ENCODE peak calls at places on chromosomes 1 and 21, in four cellular contexts. R is K562, L is GM12878, S is HepG2. W is an unnamed sample.

GRCh38 chr1:228118040-228118439 is 8.9 kb upstream of the MRPL55 start:
- DNase-seq in L (no peak), S (no peak), R (no peak), W (no peak)

GRCh38 chr1:220887202-220887867 is 8.1 kb downstream of the HLX start:
- DNase-seq in L (no peak), R (no peak), S (no peak), W (peak; percentile 73)

GRCh38 chr1:38527373-38527966 is 332.1 kb downstream of the RRAGC start:
- DNase-seq in R (peak; percentile 61), S (no peak), L (peak; percentile 83), W (no peak)

GRCh38 chr1:55275976-55276375 is 60.8 kb upstream of the USP24 start:
- DNase-seq in R (peak; percentile 46), S (no peak), L (no peak), W (no peak)

GRCh38 chr1:42740756-42741580 is 932 bp upstream of the CLDN19 start:
- DNase-seq in L (no peak), R (no peak), S (peak; percentile 44), W (no peak)

GRCh38 chr1:223556414-223557124 is 108.9 kb downstream of the CAPN8 start:
- DNase-seq in L (peak; percentile 59), S (peak; percentile 25), R (peak; percentile 76), W (peak; percentile 93)

GRCh38 chr1:80882552-80882951 is 918.2 kb upstream of the ADGRL2 start:
- DNase-seq in R (no peak), S (peak; percentile 72), L (no peak), W (no peak)

GRCh38 chr1:174206148-174206826 is 47.0 kb downstream of the RABGAP1L start:
- DNase-seq in R (no peak), S (no peak), L (no peak), W (no peak)

GRCh38 chr1:21955474-21956281 is 18.6 kb upstream of the HSPG2 start:
- DNase-seq in L (no peak), S (no peak), R (no peak), W (no peak)

GRCh38 chr1:1926346-1926811 is 7.3 kb upstream of the TMEM52 start:
- DNase-seq in L (no peak), R (no peak), S (no peak), W (no peak)

GRCh38 chr1:228085287-228085926 is 2.9 kb downstream of the ARF1 start:
- DNase-seq in S (peak; percentile 63), L (no peak), R (peak; percentile 51), W (no peak)

GRCh38 chr1:31524196-31524967 is 51.9 kb upstream of the TINAGL1 start:
- DNase-seq in R (no peak), L (no peak), S (no peak), W (no peak)

GRCh38 chr1:33165809-33166208 is 16.0 kb downstream of the TRIM62 start:
- DNase-seq in S (no peak), L (no peak), R (no peak), W (no peak)

GRCh38 chr21:29481641-29482040 is 182.9 kb downstream of the BACH1 start:
- DNase-seq in R (no peak), L (no peak), S (no peak), W (no peak)

GRCh38 chr1:206106328-206107167 is 10.6 kb downstream of the AVPR1B start:
- DNase-seq in S (peak; percentile 52), R (peak; percentile 90), L (peak; percentile 39), W (peak; percentile 91)

GRCh38 chr21:46662367-46662654 is 26.8 kb downstream of the PRMT2 start:
- DNase-seq in L (no peak), S (no peak), R (no peak), W (no peak)

GRCh38 chr1:160911441-160911840 is 26.5 kb upstream of the ITLN1 start:
- DNase-seq in S (no peak), R (peak; percentile 18), L (no peak), W (no peak)

GRCh38 chr1:78831731-78832360 is 174.7 kb downstream of the ADGRL4 start:
- DNase-seq in L (no peak), S (no peak), R (no peak), W (no peak)

GRCh38 chr1:53311104-53311908 is 16.6 kb downstream of the LRP8 start:
- DNase-seq in R (no peak), L (no peak), S (no peak), W (no peak)

GRCh38 chr1:51946300-51946699 is 44.2 kb downstream of the RAB3B start:
- DNase-seq in S (no peak), R (no peak), L (no peak), W (no peak)

GRCh38 chr1:185670187-185670627 is 64.0 kb upstream of the HMCN1 start:
- DNase-seq in L (no peak), S (no peak), R (no peak), W (peak; percentile 62)

GRCh38 chr1:203271018-203271743 is 34.1 kb upstream of the BTG2 start:
- DNase-seq in R (peak; percentile 66), L (no peak), S (no peak), W (peak; percentile 56)

GRCh38 chr1:86104606-86105532 is 51.7 kb downstream of the COL24A1 start:
- DNase-seq in L (no peak), R (no peak), S (no peak), W (no peak)

GRCh38 chr1:59506952-59507351 is 210.1 kb downstream of the FGGY start:
- DNase-seq in R (no peak), S (no peak), L (peak; percentile 38), W (no peak)

GRCh38 chr1:46288485-46289133 is 14.8 kb downstream of the LRRC41 start:
- DNase-seq in L (no peak), R (no peak), S (no peak), W (no peak)

GRCh38 chr1:152013664-152014237 is 20.1 kb upstream of the S100A10 start:
- DNase-seq in L (no peak), S (no peak), R (peak; percentile 56), W (no peak)

GRCh38 chr1:228413241-228414010 is 3.2 kb downstream of the TRIM17 start:
- DNase-seq in S (no peak), R (no peak), L (no peak), W (no peak)

GRCh38 chr1:82931051-82931450 is 1067.9 kb downstream of the TTLL7 start:
- DNase-seq in L (no peak), R (no peak), S (no peak), W (no peak)

GRCh38 chr1:116570358-116571214 is at the start of gene CD58:
- DNase-seq in S (peak; percentile 65), R (peak; percentile 95), L (no peak), W (peak; percentile 86)

GRCh38 chr1:116571215-116571919 is 541 bp upstream of the CD58 start:
- DNase-seq in L (no peak), R (peak; percentile 35), S (no peak), W (no peak)

GRCh38 chr1:116568925-116569490 is 1.8 kb downstream of the CD58 start:
- DNase-seq in L (no peak), S (no peak), R (no peak), W (no peak)

GRCh38 chr1:116567790-116568667 is 2.8 kb downstream of the CD58 start:
- DNase-seq in R (no peak), S (no peak), L (no peak), W (no peak)

DNA sequence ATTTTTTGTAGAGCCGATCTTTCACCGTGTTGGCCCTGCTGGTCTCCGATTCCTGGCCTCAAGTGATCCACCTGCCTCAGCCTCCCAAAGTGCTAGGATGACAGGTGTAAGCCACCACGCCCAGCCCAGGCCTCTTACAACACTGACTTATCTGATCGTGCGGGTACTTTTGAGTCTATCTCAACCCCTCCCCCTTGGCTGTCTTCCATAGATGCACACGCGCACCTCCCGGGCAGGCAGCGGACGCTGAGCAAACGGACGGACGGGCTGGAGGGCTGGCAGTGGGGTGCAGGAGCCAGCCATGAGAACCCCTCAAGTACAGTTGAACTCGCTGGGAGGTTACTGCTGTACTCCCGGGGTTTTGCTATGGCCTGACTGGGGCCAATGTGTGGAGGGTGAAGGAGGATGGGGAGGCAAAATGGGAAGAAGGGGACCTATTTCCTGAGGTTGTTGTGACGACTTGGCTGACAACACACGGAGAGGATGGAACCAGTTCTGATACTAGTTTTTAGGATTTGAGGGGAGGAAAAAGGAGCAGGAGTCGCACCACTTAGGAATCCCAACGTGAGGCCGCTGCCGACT is 959 bp downstream of the CD58 start:
- DNase-seq in S (peak; percentile 50), L (no peak), R (peak; percentile 80), W (no peak)
- TF ChIP-seq HDAC6 in S (no peak), L (no peak), R (no peak), W (no peak)

DNA sequence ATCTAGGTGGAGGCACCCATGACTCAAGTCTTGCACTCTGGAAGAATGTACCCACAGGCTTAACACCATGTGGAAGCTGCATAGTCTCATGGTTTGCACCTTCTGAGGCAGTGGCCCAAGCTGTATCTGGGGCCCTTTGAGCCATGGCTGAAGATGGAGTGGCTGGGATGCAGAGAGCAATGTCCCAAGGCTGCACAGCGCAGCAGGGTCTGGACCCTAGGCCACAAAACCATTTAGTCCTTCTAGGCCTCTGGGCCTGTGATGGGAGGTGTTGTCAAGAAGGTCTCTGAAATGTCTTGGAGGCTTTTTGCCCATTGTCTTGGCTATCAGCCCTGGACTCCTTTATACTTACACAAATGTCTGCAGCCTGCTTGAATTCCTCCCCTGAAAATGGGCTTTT is 21.4 kb upstream of the FCRL3 start:
- DNase-seq in L (no peak), S (no peak), R (no peak), W (no peak)
- H3K9me3 ChIP-seq in L (peaks cover 16% of the 10 kb centered on the region), S (peaks cover 22% of the 10 kb centered on the region), R (no peaks in the 10 kb centered on the region), W (peaks cover 25% of the 10 kb centered on the region)

DNA sequence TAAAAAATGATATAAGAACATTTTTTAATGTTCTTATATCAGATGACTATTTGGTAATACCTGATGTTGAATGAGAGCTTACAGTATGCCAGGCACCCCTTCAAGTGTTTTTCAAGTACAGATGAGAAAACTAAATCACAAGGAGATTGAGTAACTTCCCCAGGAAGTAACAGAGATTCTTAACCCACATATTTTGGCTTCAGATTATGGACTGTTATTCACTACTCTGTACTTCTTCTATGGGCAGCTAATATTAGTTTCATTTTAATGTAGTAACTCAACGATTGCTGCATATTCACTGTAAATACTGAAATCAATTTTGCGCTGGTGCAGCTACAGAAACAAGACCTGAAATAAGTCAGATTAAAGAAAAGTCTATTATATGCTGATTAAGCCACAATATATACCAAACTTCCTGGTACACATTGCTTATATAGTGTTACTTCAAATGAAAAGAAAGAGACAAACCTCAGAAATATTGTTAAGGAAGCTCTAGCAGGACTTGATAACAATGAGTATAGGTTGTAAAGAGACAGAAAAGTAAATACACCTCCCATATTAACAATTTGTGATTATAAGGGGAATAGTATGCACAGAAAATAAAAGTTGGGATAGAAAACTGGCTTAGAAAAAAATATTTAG is 19.7 kb downstream of the DPYD start:
- DNase-seq in S (no peak), L (no peak), R (no peak), W (no peak)
- TF ChIP-seq HDAC6 in S (no peak), L (no peak), R (no peak), W (no peak)

GRCh38 chr1:212554401-212554800 is 54.2 kb upstream of the ATF3 start:
- DNase-seq in R (no peak), S (no peak), L (no peak), W (no peak)
- H3K9me3 ChIP-seq in R (no peaks in the 10 kb centered on the region), S (no peaks in the 10 kb centered on the region), L (no peaks in the 10 kb centered on the region), W (no peaks in the 10 kb centered on the region)

GRCh38 chr21:33767236-33767635 is 124.9 kb downstream of the ITSN1 start:
- DNase-seq in L (no peak), R (no peak), S (no peak), W (no peak)
- TF ChIP-seq HDAC6 in L (no peak), R (no peak), S (no peak), W (no peak)

DNA sequence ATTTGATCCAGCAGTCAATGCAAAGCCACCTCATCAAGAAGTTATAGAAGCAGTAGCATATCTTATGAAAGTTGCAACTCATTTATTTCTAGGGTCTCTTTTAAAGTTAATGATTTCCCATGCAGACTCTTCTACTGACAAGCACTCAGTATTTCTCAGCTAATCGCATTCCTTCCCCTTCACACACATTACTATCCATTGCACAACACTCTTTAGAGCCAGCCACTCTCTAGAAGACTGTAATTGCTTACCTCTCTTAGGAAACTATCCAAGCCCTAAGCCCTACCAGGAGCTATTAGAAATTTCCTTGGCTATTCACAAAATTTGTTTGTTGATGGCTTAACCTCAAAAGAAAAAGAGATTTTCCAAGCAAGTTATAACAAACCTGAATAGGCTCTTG is 106.0 kb downstream of the ADAMTS1 start:
- DNase-seq in R (no peak), S (no peak), L (no peak), W (no peak)
- H3K9me3 ChIP-seq in R (no peaks in the 10 kb centered on the region), S (peaks cover 41% of the 10 kb centered on the region), L (no peaks in the 10 kb centered on the region), W (no peaks in the 10 kb centered on the region)

W was measured in H1.